ENCODE peak calls at places on chromosomes 7 and 10, in five cellular contexts. E is lower leg skin, I is ovary, N is GM10248, R is mammary epithelial cell. B is an unnamed sample.

GRCh38 chr10:63237396-63237795 is 104.3 kb downstream of the NRBF2 start:
- DNase-seq in R (no peak), E (no peak), N (no peak), I (no peak), B (no peak)

GRCh38 chr7:99975782-99976521 is at the start of gene AZGP1:
- DNase-seq in N (no peak), R (peak; percentile 16), I (no peak), E (no peak), B (no peak)

GRCh38 chr10:636016-636730 is 53.3 kb downstream of the DIP2C start:
- DNase-seq in N (no peak), I (no peak), E (peak; percentile 56), R (no peak), B (no peak)

GRCh38 chr7:80634505-80634904 is 3.9 kb upstream of the CD36 start:
- DNase-seq in E (no peak), R (peak; percentile 80), N (no peak), I (no peak), B (no peak)

GRCh38 chr7:990352-991005 is 7.5 kb downstream of the CYP2W1 start:
- DNase-seq in N (no peak), I (no peak), R (no peak), E (no peak), B (no peak)

GRCh38 chr7:151485006-151485732 is 34.5 kb downstream of the RHEB start:
- DNase-seq in N (no peak), I (no peak), E (no peak), R (peak; percentile 47), B (no peak)

GRCh38 chr10:78516741-78517140 is 483.1 kb downstream of the RPS24 start:
- DNase-seq in E (no peak), I (no peak), N (no peak), R (no peak), B (no peak)

GRCh38 chr7:94949532-94949931 is 42.1 kb downstream of the PPP1R9A start:
- DNase-seq in R (peak; percentile 53), E (no peak), I (no peak), N (no peak), B (no peak)

GRCh38 chr7:141989996-141990395 is 5.7 kb upstream of the MGAM start:
- DNase-seq in R (no peak), N (no peak), E (no peak), I (no peak), B (no peak)

GRCh38 chr7:69934475-69934903 is 336.2 kb downstream of the AUTS2 start:
- DNase-seq in I (no peak), E (no peak), N (no peak), R (no peak), B (no peak)

GRCh38 chr7:23811540-23811939 is 101.5 kb downstream of the STK31 start:
- DNase-seq in N (no peak), I (no peak), E (no peak), R (no peak), B (no peak)

GRCh38 chr7:100706672-100707311 is 871 bp downstream of the POP7 start:
- DNase-seq in I (peak; percentile 68), E (no peak), R (no peak), N (no peak), B (no peak)

GRCh38 chr7:106635411-106635810 is 25.5 kb downstream of the CCDC71L start:
- DNase-seq in R (no peak), I (no peak), N (no peak), E (no peak), B (no peak)

GRCh38 chr10:103540722-103541121 is 47.2 kb downstream of the NEURL1 start:
- DNase-seq in I (no peak), R (peak; percentile 30), E (peak; percentile 40), N (no peak), B (no peak)

GRCh38 chr10:127300868-127301321 is 104.5 kb upstream of the INSYN2A start:
- DNase-seq in I (no peak), R (no peak), E (no peak), N (no peak), B (no peak)

GRCh38 chr7:33981686-33982424 is 76.5 kb downstream of the BMPER start:
- DNase-seq in I (no peak), R (no peak), N (no peak), E (no peak), B (no peak)

GRCh38 chr10:29585488-29585976 is 49.2 kb downstream of the SVIL start:
- DNase-seq in I (no peak), E (peak; percentile 74), R (no peak), N (no peak), B (no peak)

GRCh38 chr10:70330671-70331070 is 46.9 kb upstream of the NPFFR1 start:
- DNase-seq in R (no peak), I (no peak), N (no peak), E (no peak), B (no peak)

GRCh38 chr7:73839743-73840714 is 2.3 kb downstream of the METTL27 start:
- DNase-seq in N (no peak), R (no peak), I (no peak), E (no peak), B (no peak)
- TF ChIP-seq CTCF in N (no peak), R (peak; percentile 16), I (no peak), E (no peak), B (no peak)

GRCh38 chr7:139341058-139341775 is at the start of gene FMC1:
- DNase-seq in E (peak; percentile 98), R (peak; percentile 89), I (peak; percentile 94), N (peak; percentile 83), B (peak; percentile 75)
- TF ChIP-seq CTCF in E (peak; percentile 44), R (peak; percentile 41), I (peak; percentile 74), N (peak; percentile 52), B (no peak)

GRCh38 chr7:27166475-27167169 is 1.3 kb upstream of the HOXA9 start:
- DNase-seq in R (no peak), E (no peak), I (no peak), N (no peak), B (no peak)

GRCh38 chr7:27163776-27164380 is 1.5 kb downstream of the HOXA9 start:
- DNase-seq in N (no peak), E (no peak), I (peak; percentile 8), R (peak; percentile 27), B (no peak)

GRCh38 chr7:27164381-27165088 is 802 bp downstream of the HOXA9 start:
- DNase-seq in E (no peak), N (no peak), I (no peak), R (peak; percentile 40), B (no peak)

GRCh38 chr7:27165655-27166474 is 528 bp upstream of the HOXA9 start:
- DNase-seq in N (no peak), I (no peak), R (no peak), E (no peak), B (no peak)

GRCh38 chr7:27165089-27165654 is at the start of gene HOXA9:
- DNase-seq in E (peak; percentile 98), N (no peak), R (no peak), I (no peak), B (no peak)
- TF ChIP-seq CTCF in E (no peak), N (no peak), R (no peak), I (no peak), B (no peak)

GRCh38 chr7:128031901-128032604 is 816 bp upstream of the LRRC4 start:
- DNase-seq in I (peak; percentile 49), R (peak; percentile 83), N (peak; percentile 61), E (no peak), B (no peak)
- TF ChIP-seq CTCF in I (peak; percentile 27), R (peak; percentile 30), N (no peak), E (no peak), B (no peak)